ENCODE peak calls at places on chromosome 2, in nine cellular contexts. One of them, this sample, is unnamed.
A peak's percentile ranks its signal among the peaks of the same experiment; 100 is the strongest.

GRCh38 chr2:53058526-53058925 is 709.1 kb upstream of the CHAC2 start:
- DNase-seq in IMR-90: peak; percentile 67
- DNase-seq in tibial artery: no peak
- DNase-seq in ovary: no peak
- DNase-seq in left ventricle myocardium inferior: no peak
- DNase-seq in neuronal stem cell: no peak
- DNase-seq in cardiac muscle cell: peak; percentile 25
- DNase-seq in astrocyte: peak; percentile 38
- DNase-seq in kidney: no peak
- DNase-seq in this sample: no peak

GRCh38 chr2:235605999-235606715 is 112.3 kb downstream of the AGAP1 start:
- DNase-seq in neuronal stem cell: no peak
- DNase-seq in IMR-90: peak; percentile 81
- DNase-seq in ovary: no peak
- DNase-seq in astrocyte: peak; percentile 88
- DNase-seq in kidney: no peak
- DNase-seq in tibial artery: no peak
- DNase-seq in cardiac muscle cell: no peak
- DNase-seq in left ventricle myocardium inferior: no peak
- DNase-seq in this sample: no peak

GRCh38 chr2:126658910-126659613 is 3.1 kb downstream of the GYPC start:
- DNase-seq in ovary: peak; percentile 66
- DNase-seq in neuronal stem cell: no peak
- DNase-seq in left ventricle myocardium inferior: peak; percentile 78
- DNase-seq in cardiac muscle cell: peak; percentile 77
- DNase-seq in tibial artery: peak; percentile 87
- DNase-seq in IMR-90: peak; percentile 73
- DNase-seq in astrocyte: peak; percentile 47
- DNase-seq in kidney: peak; percentile 87
- DNase-seq in this sample: peak; percentile 91

GRCh38 chr2:169039702-169040101 is 8.6 kb upstream of the ABCB11 start:
- DNase-seq in IMR-90: no peak
- DNase-seq in cardiac muscle cell: no peak
- DNase-seq in ovary: no peak
- DNase-seq in neuronal stem cell: no peak
- DNase-seq in tibial artery: no peak
- DNase-seq in left ventricle myocardium inferior: no peak
- DNase-seq in kidney: no peak
- DNase-seq in astrocyte: no peak
- DNase-seq in this sample: no peak

GRCh38 chr2:239156516-239157265 is 244.1 kb downstream of the HDAC4 start:
- DNase-seq in astrocyte: no peak
- DNase-seq in IMR-90: no peak
- DNase-seq in left ventricle myocardium inferior: peak; percentile 7
- DNase-seq in ovary: no peak
- DNase-seq in kidney: peak; percentile 42
- DNase-seq in neuronal stem cell: no peak
- DNase-seq in cardiac muscle cell: no peak
- DNase-seq in tibial artery: peak; percentile 42
- DNase-seq in this sample: no peak

GRCh38 chr2:219480004-219480403 is 18.7 kb upstream of the GMPPA start:
- DNase-seq in IMR-90: no peak
- DNase-seq in neuronal stem cell: no peak
- DNase-seq in astrocyte: no peak
- DNase-seq in kidney: no peak
- DNase-seq in ovary: no peak
- DNase-seq in cardiac muscle cell: no peak
- DNase-seq in tibial artery: no peak
- DNase-seq in left ventricle myocardium inferior: no peak
- DNase-seq in this sample: no peak

GRCh38 chr2:240898108-240898730 is 2.3 kb upstream of the MAB21L4 start:
- DNase-seq in neuronal stem cell: no peak
- DNase-seq in kidney: no peak
- DNase-seq in cardiac muscle cell: no peak
- DNase-seq in IMR-90: no peak
- DNase-seq in left ventricle myocardium inferior: peak; percentile 53
- DNase-seq in tibial artery: no peak
- DNase-seq in astrocyte: no peak
- DNase-seq in ovary: no peak
- DNase-seq in this sample: peak; percentile 94

GRCh38 chr2:202187570-202187969 is 50.8 kb downstream of the SUMO1 start:
- DNase-seq in IMR-90: no peak
- DNase-seq in neuronal stem cell: no peak
- DNase-seq in tibial artery: no peak
- DNase-seq in kidney: no peak
- DNase-seq in cardiac muscle cell: no peak
- DNase-seq in astrocyte: peak; percentile 62
- DNase-seq in ovary: no peak
- DNase-seq in left ventricle myocardium inferior: no peak
- DNase-seq in this sample: no peak

GRCh38 chr2:196609806-196610205 is 29.7 kb upstream of the CCDC150 start:
- DNase-seq in kidney: no peak
- DNase-seq in neuronal stem cell: no peak
- DNase-seq in IMR-90: no peak
- DNase-seq in astrocyte: no peak
- DNase-seq in left ventricle myocardium inferior: no peak
- DNase-seq in tibial artery: no peak
- DNase-seq in ovary: no peak
- DNase-seq in cardiac muscle cell: no peak
- DNase-seq in this sample: no peak

GRCh38 chr2:210663574-210663973 is 107.2 kb downstream of the CPS1 start:
- DNase-seq in kidney: no peak
- DNase-seq in tibial artery: no peak
- DNase-seq in cardiac muscle cell: peak; percentile 71
- DNase-seq in ovary: no peak
- DNase-seq in astrocyte: peak; percentile 10
- DNase-seq in left ventricle myocardium inferior: no peak
- DNase-seq in neuronal stem cell: peak; percentile 11
- DNase-seq in IMR-90: peak; percentile 2
- DNase-seq in this sample: peak; percentile 66

GRCh38 chr2:227267406-227268115 is 57.5 kb upstream of the MFF start:
- DNase-seq in left ventricle myocardium inferior: peak; percentile 22
- DNase-seq in IMR-90: no peak
- DNase-seq in neuronal stem cell: no peak
- DNase-seq in tibial artery: no peak
- DNase-seq in kidney: no peak
- DNase-seq in ovary: no peak
- DNase-seq in astrocyte: no peak
- DNase-seq in cardiac muscle cell: no peak
- DNase-seq in this sample: peak; percentile 21

GRCh38 chr2:102664439-102665042 is 45.2 kb downstream of the SLC9A2 start:
- DNase-seq in neuronal stem cell: no peak
- DNase-seq in kidney: no peak
- DNase-seq in tibial artery: no peak
- DNase-seq in cardiac muscle cell: no peak
- DNase-seq in ovary: no peak
- DNase-seq in astrocyte: peak; percentile 68
- DNase-seq in left ventricle myocardium inferior: no peak
- DNase-seq in IMR-90: peak; percentile 6
- DNase-seq in this sample: no peak

GRCh38 chr2:30267161-30267568 is 35.8 kb downstream of the LBH start:
- DNase-seq in neuronal stem cell: no peak
- DNase-seq in astrocyte: no peak
- DNase-seq in IMR-90: no peak
- DNase-seq in ovary: no peak
- DNase-seq in cardiac muscle cell: no peak
- DNase-seq in left ventricle myocardium inferior: no peak
- DNase-seq in tibial artery: no peak
- DNase-seq in kidney: no peak
- DNase-seq in this sample: no peak

DNA sequence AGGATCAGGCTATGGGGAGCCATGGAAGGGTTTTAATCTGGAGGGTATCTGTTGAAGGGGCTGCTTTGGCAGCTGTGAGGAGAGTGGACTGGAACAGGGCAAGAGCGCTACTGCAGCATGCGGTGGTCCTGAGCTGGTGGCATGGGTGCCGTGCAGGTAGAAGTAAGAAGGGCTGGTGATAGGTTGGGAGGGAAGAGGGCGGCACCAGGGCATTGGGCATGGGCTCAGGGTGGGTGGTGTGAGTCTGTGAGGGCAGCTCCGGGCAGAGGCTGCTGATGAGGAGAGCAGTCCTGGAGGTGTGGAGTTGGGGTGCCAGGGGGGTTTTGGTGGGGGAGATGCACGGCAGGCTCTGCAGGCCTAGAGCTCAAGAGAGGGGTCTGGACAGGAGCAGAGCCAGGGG is 2.1 kb downstream of the ACTG2 start:
- DNase-seq in neuronal stem cell: no peak
- DNase-seq in tibial artery: peak; percentile 73
- DNase-seq in kidney: no peak
- DNase-seq in cardiac muscle cell: no peak
- DNase-seq in left ventricle myocardium inferior: no peak
- DNase-seq in ovary: no peak
- DNase-seq in astrocyte: no peak
- DNase-seq in IMR-90: no peak
- DNase-seq in this sample: no peak
- H3K27ac ChIP-seq in neuronal stem cell: no peak overlapping the region
- H3K27ac ChIP-seq in tibial artery: peak overlapping the region; percentile 91
- H3K27ac ChIP-seq in kidney: no peak overlapping the region
- H3K27ac ChIP-seq in cardiac muscle cell: no peak overlapping the region
- H3K27ac ChIP-seq in left ventricle myocardium inferior: no peak overlapping the region
- H3K27ac ChIP-seq in ovary: no peak overlapping the region
- H3K27ac ChIP-seq in astrocyte: no peak overlapping the region
- H3K27ac ChIP-seq in IMR-90: peak overlapping the region; percentile 97
- H3K27ac ChIP-seq in this sample: no peak overlapping the region

DNA sequence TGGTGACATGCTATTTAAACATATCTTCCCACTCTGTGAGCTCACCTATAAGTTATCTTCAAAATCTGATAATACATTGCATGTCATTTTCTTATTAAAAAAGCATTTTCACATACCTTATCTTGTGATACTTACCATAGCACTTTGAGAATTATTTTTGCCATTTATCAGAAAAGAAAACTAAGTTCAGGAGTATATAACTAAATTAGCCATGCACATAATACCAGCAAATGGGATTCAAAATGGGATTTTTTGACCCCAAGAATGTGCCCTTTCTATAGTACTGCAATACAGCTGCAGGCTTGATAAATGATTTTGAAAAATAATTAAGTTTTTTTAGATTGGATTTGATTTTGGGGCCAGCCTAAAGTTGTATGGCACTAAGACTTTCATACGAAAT is 41.2 kb downstream of the SLC8A1 start:
- DNase-seq in tibial artery: no peak
- DNase-seq in IMR-90: no peak
- DNase-seq in left ventricle myocardium inferior: no peak
- DNase-seq in ovary: no peak
- DNase-seq in kidney: no peak
- DNase-seq in astrocyte: no peak
- DNase-seq in cardiac muscle cell: no peak
- DNase-seq in neuronal stem cell: no peak
- DNase-seq in this sample: no peak
- H3K4me1 ChIP-seq in tibial artery: no peaks in the 10 kb centered on the region
- H3K4me1 ChIP-seq in IMR-90: no peaks in the 10 kb centered on the region
- H3K4me1 ChIP-seq in left ventricle myocardium inferior: peaks cover 72% of the 10 kb centered on the region
- H3K4me1 ChIP-seq in ovary: no peaks in the 10 kb centered on the region
- H3K4me1 ChIP-seq in kidney: no peaks in the 10 kb centered on the region
- H3K4me1 ChIP-seq in astrocyte: peaks cover 2% of the 10 kb centered on the region
- H3K4me1 ChIP-seq in cardiac muscle cell: peaks cover 58% of the 10 kb centered on the region
- H3K4me1 ChIP-seq in neuronal stem cell: no peaks in the 10 kb centered on the region
- H3K4me1 ChIP-seq in this sample: peaks cover 10% of the 10 kb centered on the region

DNA sequence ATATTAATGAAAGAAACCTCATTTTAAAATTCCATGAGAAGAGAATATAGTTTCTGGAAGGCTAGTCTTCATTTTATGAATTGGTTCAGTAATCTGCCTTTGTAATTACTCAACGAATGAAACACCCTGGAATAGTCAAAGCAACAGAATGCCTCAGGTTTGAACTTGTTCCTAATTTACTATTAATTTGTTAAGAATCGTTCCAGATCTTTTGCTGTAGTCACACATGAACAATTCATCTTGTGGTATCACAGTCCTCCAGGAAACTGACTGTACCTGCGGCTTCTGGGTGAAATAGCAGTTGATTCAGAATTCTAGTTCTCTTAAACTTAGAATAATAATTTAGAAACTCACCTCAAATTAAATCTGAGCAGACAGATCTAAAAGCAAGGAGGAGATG is 282.7 kb upstream of the MAP2 start:
- DNase-seq in IMR-90: no peak
- DNase-seq in cardiac muscle cell: no peak
- DNase-seq in tibial artery: no peak
- DNase-seq in neuronal stem cell: no peak
- DNase-seq in left ventricle myocardium inferior: no peak
- DNase-seq in astrocyte: no peak
- DNase-seq in ovary: no peak
- DNase-seq in kidney: no peak
- DNase-seq in this sample: no peak
- H3K27ac ChIP-seq in IMR-90: no peak overlapping the region
- H3K27ac ChIP-seq in cardiac muscle cell: no peak overlapping the region
- H3K27ac ChIP-seq in tibial artery: no peak overlapping the region
- H3K27ac ChIP-seq in neuronal stem cell: no peak overlapping the region
- H3K27ac ChIP-seq in left ventricle myocardium inferior: no peak overlapping the region
- H3K27ac ChIP-seq in astrocyte: no peak overlapping the region
- H3K27ac ChIP-seq in ovary: no peak overlapping the region
- H3K27ac ChIP-seq in kidney: no peak overlapping the region
- H3K27ac ChIP-seq in this sample: no peak overlapping the region

GRCh38 chr2:54635554-54636152 is 87.8 kb upstream of the EML6 start:
- DNase-seq in neuronal stem cell: no peak
- DNase-seq in tibial artery: no peak
- DNase-seq in kidney: no peak
- DNase-seq in astrocyte: peak; percentile 68
- DNase-seq in cardiac muscle cell: no peak
- DNase-seq in left ventricle myocardium inferior: no peak
- DNase-seq in ovary: no peak
- DNase-seq in IMR-90: peak; percentile 46
- DNase-seq in this sample: peak; percentile 86
- H3K4me1 ChIP-seq in neuronal stem cell: peaks cover 6% of the 10 kb centered on the region
- H3K4me1 ChIP-seq in tibial artery: peaks cover 28% of the 10 kb centered on the region
- H3K4me1 ChIP-seq in kidney: peaks cover 33% of the 10 kb centered on the region
- H3K4me1 ChIP-seq in astrocyte: peaks cover 45% of the 10 kb centered on the region
- H3K4me1 ChIP-seq in cardiac muscle cell: peaks cover 3% of the 10 kb centered on the region
- H3K4me1 ChIP-seq in left ventricle myocardium inferior: peaks cover 100% of the 10 kb centered on the region
- H3K4me1 ChIP-seq in ovary: peaks cover 23% of the 10 kb centered on the region
- H3K4me1 ChIP-seq in IMR-90: peaks cover 21% of the 10 kb centered on the region
- H3K4me1 ChIP-seq in this sample: peaks cover 45% of the 10 kb centered on the region

DNA sequence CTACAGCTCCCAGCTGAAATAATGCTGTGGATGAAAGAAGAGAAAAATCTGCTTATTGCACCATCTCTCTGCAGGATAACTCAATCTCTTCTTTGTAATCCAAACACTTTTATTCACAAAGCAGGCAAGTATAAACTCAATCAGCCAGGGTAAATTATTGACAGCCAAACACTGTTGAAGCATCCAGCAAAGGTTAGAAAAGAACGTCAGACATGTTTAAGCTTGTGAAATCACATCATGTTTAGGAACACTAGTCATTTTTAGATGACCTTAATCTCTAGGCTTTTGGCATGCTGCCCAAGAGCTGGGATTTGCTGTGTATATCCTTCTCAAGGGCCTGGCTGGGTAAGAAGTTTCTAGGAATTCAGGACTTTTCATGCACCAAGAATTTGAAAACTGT is 1148.1 kb upstream of the FANCL start:
- DNase-seq in kidney: no peak
- DNase-seq in tibial artery: no peak
- DNase-seq in neuronal stem cell: no peak
- DNase-seq in left ventricle myocardium inferior: no peak
- DNase-seq in IMR-90: no peak
- DNase-seq in astrocyte: no peak
- DNase-seq in cardiac muscle cell: peak; percentile 14
- DNase-seq in ovary: no peak
- DNase-seq in this sample: no peak
- H3K27ac ChIP-seq in kidney: no peak overlapping the region
- H3K27ac ChIP-seq in tibial artery: no peak overlapping the region
- H3K27ac ChIP-seq in neuronal stem cell: no peak overlapping the region
- H3K27ac ChIP-seq in left ventricle myocardium inferior: no peak overlapping the region
- H3K27ac ChIP-seq in IMR-90: no peak overlapping the region
- H3K27ac ChIP-seq in astrocyte: no peak overlapping the region
- H3K27ac ChIP-seq in cardiac muscle cell: no peak overlapping the region
- H3K27ac ChIP-seq in ovary: no peak overlapping the region
- H3K27ac ChIP-seq in this sample: no peak overlapping the region

GRCh38 chr2:9646631-9647030 is 15.8 kb upstream of the YWHAQ start:
- DNase-seq in IMR-90: no peak
- DNase-seq in left ventricle myocardium inferior: no peak
- DNase-seq in neuronal stem cell: no peak
- DNase-seq in tibial artery: no peak
- DNase-seq in ovary: no peak
- DNase-seq in kidney: no peak
- DNase-seq in astrocyte: no peak
- DNase-seq in cardiac muscle cell: no peak
- DNase-seq in this sample: no peak
- H3K4me1 ChIP-seq in IMR-90: peaks cover 2% of the 10 kb centered on the region
- H3K4me1 ChIP-seq in left ventricle myocardium inferior: no peaks in the 10 kb centered on the region
- H3K4me1 ChIP-seq in neuronal stem cell: no peaks in the 10 kb centered on the region
- H3K4me1 ChIP-seq in tibial artery: no peaks in the 10 kb centered on the region
- H3K4me1 ChIP-seq in ovary: peaks cover 3% of the 10 kb centered on the region
- H3K4me1 ChIP-seq in kidney: peaks cover 3% of the 10 kb centered on the region
- H3K4me1 ChIP-seq in astrocyte: peaks cover 6% of the 10 kb centered on the region
- H3K4me1 ChIP-seq in cardiac muscle cell: no peaks in the 10 kb centered on the region
- H3K4me1 ChIP-seq in this sample: no peaks in the 10 kb centered on the region

This sample was measured in osteoblast.